ENCODE peak calls at places on chromosome 1, in five cellular contexts. G is esophagus squamous epithelium, O is ovary, H is GM12878, L is stomach. V is an unnamed sample.

GRCh38 chr1:46180082-46180616 is 3.9 kb upstream of the P3R3URF start:
- DNase-seq in G (no peak), O (no peak), H (no peak), L (peak), V (no peak)

GRCh38 chr1:60857851-60858250 is 224.5 kb upstream of the NFIA start:
- DNase-seq in G (no peak), O (no peak), H (no peak), L (no peak), V (no peak)

GRCh38 chr1:31626451-31627202 is 9.1 kb downstream of the HCRTR1 start:
- DNase-seq in G (no peak), O (peak), H (no peak), L (no peak), V (no peak)

GRCh38 chr1:84877592-84877991 is 15.4 kb downstream of the LPAR3 start:
- DNase-seq in G (no peak), O (no peak), H (no peak), L (no peak), V (no peak)

GRCh38 chr1:99269321-99269720 is 5.0 kb downstream of the PLPPR4 start:
- DNase-seq in G (no peak), O (no peak), H (no peak), L (no peak), V (no peak)

GRCh38 chr1:193355179-193355578 is 168.8 kb upstream of the B3GALT2 start:
- DNase-seq in G (no peak), O (no peak), H (no peak), L (no peak), V (no peak)

GRCh38 chr1:61183471-61184034 is 101.2 kb downstream of the NFIA start:
- DNase-seq in G (no peak), O (peak), H (no peak), L (peak), V (no peak)

GRCh38 chr1:160800142-160800541 is 4.2 kb downstream of the LY9 start:
- DNase-seq in G (no peak), O (no peak), H (no peak), L (no peak), V (no peak)

GRCh38 chr1:30366914-30367313 is 356.5 kb downstream of the MATN1 start:
- DNase-seq in G (no peak), O (no peak), H (no peak), L (no peak), V (no peak)

GRCh38 chr1:176241385-176242015 is 34.4 kb upstream of the COP1 start:
- DNase-seq in G (no peak), O (no peak), H (no peak), L (no peak), V (no peak)

GRCh38 chr1:176119549-176119948 is 87.5 kb downstream of the COP1 start:
- DNase-seq in G (no peak), O (no peak), H (no peak), L (no peak), V (no peak)

GRCh38 chr1:46070164-46070814 is 62.1 kb downstream of the PIK3R3 start:
- DNase-seq in G (no peak), O (no peak), H (no peak), L (no peak), V (no peak)

GRCh38 chr1:22111620-22112019 is 31.3 kb downstream of the WNT4 start:
- DNase-seq in G (no peak), O (no peak), H (no peak), L (no peak), V (no peak)

GRCh38 chr1:186059311-186059710 is 315.7 kb downstream of the TPR start:
- DNase-seq in G (no peak), O (no peak), H (no peak), L (no peak), V (no peak)

GRCh38 chr1:203764105-203765028 is 616 bp upstream of the LAX1 start:
- DNase-seq in G (no peak), O (no peak), H (no peak), L (no peak), V (no peak)

GRCh38 chr1:201346337-201346939 is 31.0 kb downstream of the TNNT2 start:
- DNase-seq in G (no peak), O (no peak), H (no peak), L (peak), V (no peak)

GRCh38 chr1:9197186-9198099 is 37.1 kb upstream of the H6PD start:
- DNase-seq in G (no peak), O (no peak), H (no peak), L (no peak), V (no peak)

GRCh38 chr1:5161372-5161771 is 507.0 kb downstream of the AJAP1 start:
- DNase-seq in G (no peak), O (no peak), H (no peak), L (no peak), V (no peak)

GRCh38 chr1:7648761-7649384 is 122.2 kb upstream of the VAMP3 start:
- DNase-seq in G (no peak), O (no peak), H (no peak), L (peak), V (no peak)

GRCh38 chr1:196070940-196071339 is 537.3 kb downstream of the KCNT2 start:
- DNase-seq in G (no peak), O (no peak), H (no peak), L (no peak), V (no peak)

GRCh38 chr1:215568287-215568692 is 1.2 kb downstream of the KCTD3 start:
- DNase-seq in G (no peak), O (peak), H (no peak), L (no peak), V (no peak)

GRCh38 chr1:163427336-163427735 is 105.6 kb downstream of the NUF2 start:
- DNase-seq in G (no peak), O (no peak), H (no peak), L (no peak), V (peak)

GRCh38 chr1:234777850-234778214 is 167.9 kb upstream of the IRF2BP2 start:
- DNase-seq in G (no peak), O (no peak), H (no peak), L (no peak), V (no peak)

GRCh38 chr1:47705517-47706130 is 267.8 kb downstream of the FOXD2 start:
- DNase-seq in G (no peak), O (no peak), H (no peak), L (no peak), V (no peak)

GRCh38 chr1:165928075-165928731 is 100.8 kb downstream of the UCK2 start:
- DNase-seq in G (no peak), O (no peak), H (no peak), L (peak), V (no peak)

GRCh38 chr1:119549719-119550141 is 42.7 kb downstream of the HSD3B1 start:
- DNase-seq in G (no peak), O (peak), H (no peak), L (peak), V (no peak)

GRCh38 chr1:2314803-2315710 is 76.3 kb downstream of the MORN1 start:
- DNase-seq in G (no peak), O (peak), H (no peak), L (peak), V (no peak)

GRCh38 chr1:212771341-212771740 is 20.2 kb downstream of the NSL1 start:
- DNase-seq in G (no peak), O (no peak), H (no peak), L (no peak), V (no peak)
- TF ChIP-seq CTCF in G (no peak), O (no peak), H (no peak), L (no peak), V (no peak)

GRCh38 chr1:14739433-14739832 is 140.9 kb downstream of the KAZN start:
- DNase-seq in G (no peak), O (no peak), H (no peak), L (no peak), V (no peak)
- TF ChIP-seq POLR2A in G (no peak), O (no peak), H (no peak), L (no peak), V (no peak)

DNA sequence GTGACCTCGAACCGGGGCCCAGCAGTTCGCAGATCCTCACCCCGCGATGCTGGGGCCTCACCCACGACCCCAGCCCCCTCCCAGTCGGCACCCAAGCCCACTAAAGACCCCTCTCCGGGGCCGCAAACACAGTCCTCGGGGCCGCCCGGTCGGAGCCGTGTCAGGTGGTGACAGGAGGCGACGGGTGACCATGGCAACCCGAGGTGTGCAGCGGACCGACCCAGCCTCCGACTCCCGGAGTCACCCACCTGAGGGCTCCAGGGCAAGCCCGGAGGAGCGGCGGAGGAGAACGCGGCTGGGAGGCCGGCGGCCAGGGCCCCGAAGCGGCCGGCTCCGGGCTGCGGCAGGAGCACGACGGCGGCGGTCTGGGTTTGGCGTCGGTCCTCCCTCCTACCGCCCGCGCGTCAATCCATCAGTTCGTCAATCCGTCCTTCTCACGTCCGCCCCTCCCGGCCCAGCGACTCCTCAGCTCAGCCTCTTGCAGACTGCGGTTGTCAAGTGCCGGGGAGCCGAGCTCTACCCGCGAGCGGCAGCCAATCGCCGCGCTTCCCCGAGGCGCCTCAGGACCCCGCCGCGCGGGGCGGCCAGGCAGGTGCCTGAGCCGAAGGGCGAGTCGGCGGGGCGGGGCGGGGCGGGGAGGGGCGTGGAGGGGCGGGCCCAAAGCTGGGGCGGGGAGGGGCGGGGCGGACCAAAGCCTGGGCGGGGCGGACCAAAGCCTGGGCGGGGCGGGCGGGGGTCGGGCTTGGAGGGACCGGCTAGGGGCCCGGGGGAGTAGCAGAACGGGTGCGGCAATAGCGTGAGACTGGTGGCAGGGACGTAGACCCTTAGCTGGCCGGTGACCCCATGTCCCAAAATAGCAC is at the start of gene WDR47:
- DNase-seq in G (peak), O (peak), H (peak), L (peak), V (peak)
- TF ChIP-seq CTCF in G (no peak), O (no peak), H (no peak), L (no peak), V (no peak)

GRCh38 chr1:244862699-244863490 is 1.4 kb downstream of the HNRNPU start:
- DNase-seq in G (peak), O (peak), H (peak), L (peak), V (peak)
- TF ChIP-seq POLR2A in G (peak), O (peak), H (peak), L (no peak), V (peak)